ENCODE peak calls at places on chromosomes 4 and X, in five cellular contexts. K is foreskin fibroblast, I is cardiac muscle cell, N is H9, M is upper lobe of left lung. S is an unnamed sample.

GRCh38 chrX:39950035-39950688 is 147.6 kb downstream of the BCOR start:
- DNase-seq in K (peak; percentile 6), I (no peak), N (no peak), M (no peak), S (no peak)

GRCh38 chrX:136620780-136621179 is 27.2 kb upstream of the CD40LG start:
- DNase-seq in K (no peak), I (no peak), N (no peak), M (no peak), S (no peak)

GRCh38 chr4:150033937-150034336 is 44.3 kb upstream of the DCLK2 start:
- DNase-seq in K (peak; percentile 36), I (no peak), N (no peak), M (no peak), S (no peak)

GRCh38 chr4:170089743-170090666 is at the start of gene AADAT:
- DNase-seq in K (peak; percentile 91), I (peak; percentile 93), N (peak; percentile 87), M (peak; percentile 91), S (peak; percentile 90)

GRCh38 chrX:38987135-38987780 is 186.0 kb downstream of the MID1IP1 start:
- DNase-seq in K (peak; percentile 66), I (no peak), N (no peak), M (peak; percentile 18), S (peak; percentile 7)

GRCh38 chrX:9033179-9033578 is 748 bp downstream of the FAM9B start:
- DNase-seq in K (no peak), I (no peak), N (no peak), M (peak; percentile 24), S (no peak)

GRCh38 chr4:102139132-102139573 is 206.1 kb downstream of the SLC39A8 start:
- DNase-seq in K (peak; percentile 14), I (no peak), N (no peak), M (no peak), S (no peak)

GRCh38 chr4:82268050-82268825 is 105.6 kb downstream of the HNRNPD start:
- DNase-seq in K (peak; percentile 77), I (peak; percentile 74), N (peak; percentile 70), M (no peak), S (peak; percentile 55)

GRCh38 chrX:153708415-153708814 is 15.8 kb downstream of the BCAP31 start:
- DNase-seq in K (peak; percentile 86), I (peak; percentile 70), N (peak; percentile 78), M (peak; percentile 74), S (peak; percentile 70)

GRCh38 chr4:15374697-15375096 is 53.1 kb upstream of the C1QTNF7 start:
- DNase-seq in K (peak; percentile 59), I (no peak), N (no peak), M (no peak), S (no peak)

GRCh38 chr4:170256807-170257206 is 167.1 kb upstream of the AADAT start:
- DNase-seq in K (no peak), I (no peak), N (no peak), M (no peak), S (no peak)

GRCh38 chr4:85717366-85717765 is 242.4 kb downstream of the ARHGAP24 start:
- DNase-seq in K (peak; percentile 78), I (no peak), N (no peak), M (no peak), S (no peak)

GRCh38 chrX:630007-630921 is at the start of gene SHOX:
- DNase-seq in K (peak; percentile 90), I (no peak), N (peak; percentile 49), M (peak; percentile 62), S (no peak)

GRCh38 chr4:154030747-154031146 is 241.9 kb upstream of the SFRP2 start:
- DNase-seq in K (peak; percentile 23), I (no peak), N (no peak), M (no peak), S (no peak)

GRCh38 chr4:73735231-73735630 is 5.1 kb upstream of the CXCL8 start:
- DNase-seq in K (peak; percentile 37), I (no peak), N (no peak), M (no peak), S (no peak)

GRCh38 chr4:112348488-112349158 is 51.5 kb downstream of the ALPK1 start:
- DNase-seq in K (peak; percentile 95), I (peak; percentile 78), N (peak; percentile 85), M (no peak), S (peak; percentile 49)

GRCh38 chr4:115515379-115516171 is 402.2 kb upstream of the NDST4 start:
- DNase-seq in K (no peak), I (no peak), N (no peak), M (no peak), S (no peak)

GRCh38 chr4:140153744-140154571 is at the start of gene MAML3:
- DNase-seq in K (peak; percentile 99), I (peak; percentile 98), N (peak; percentile 89), M (peak; percentile 98), S (peak; percentile 97)

GRCh38 chr4:166039822-166040221 is 166.8 kb downstream of the TLL1 start:
- DNase-seq in K (no peak), I (no peak), N (no peak), M (no peak), S (no peak)

GRCh38 chr4:147361726-147362125 is 119.2 kb upstream of the EDNRA start:
- DNase-seq in K (peak; percentile 94), I (peak; percentile 44), N (no peak), M (no peak), S (no peak)

GRCh38 chrX:39438603-39439602 is 637.6 kb downstream of the MID1IP1 start:
- DNase-seq in K (no peak), I (no peak), N (no peak), M (no peak), S (no peak)

GRCh38 chr4:113499166-113499565 is 262.4 kb downstream of the CAMK2D start:
- DNase-seq in K (no peak), I (no peak), N (no peak), M (no peak), S (no peak)

GRCh38 chr4:102825261-102826071 is 1.9 kb downstream of the UBE2D3 start:
- DNase-seq in K (peak; percentile 73), I (peak; percentile 55), N (peak; percentile 50), M (no peak), S (peak; percentile 11)

GRCh38 chr4:184506527-184507121 is 32.3 kb upstream of the IRF2 start:
- DNase-seq in K (peak; percentile 14), I (no peak), N (peak; percentile 34), M (no peak), S (peak; percentile 8)

DNA sequence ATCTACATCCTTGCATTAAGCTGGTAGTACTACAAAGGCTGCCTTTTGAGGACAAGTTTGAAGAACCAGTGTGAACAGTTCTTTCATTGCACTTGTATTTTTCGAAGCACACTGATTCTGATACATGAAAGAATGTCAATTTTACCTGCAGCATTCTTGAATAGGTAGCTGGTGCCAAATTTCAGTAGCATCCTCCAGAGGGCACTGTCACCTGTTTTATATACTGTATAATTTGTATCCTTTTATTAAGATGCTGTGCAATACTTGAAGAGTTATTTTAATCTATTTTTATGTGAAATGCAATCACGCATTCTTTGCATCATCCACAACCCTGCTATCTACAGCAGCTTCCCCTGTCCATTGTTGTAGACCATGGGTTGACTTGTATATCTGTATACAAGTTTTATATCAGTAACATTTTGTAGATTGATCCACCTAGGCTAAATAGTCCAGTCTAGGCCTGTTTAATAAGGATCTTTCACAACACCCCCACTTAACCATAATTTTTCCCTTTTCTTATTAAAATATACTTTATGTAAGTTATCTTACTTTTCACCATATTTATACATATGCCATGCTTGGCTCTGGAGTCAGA is 325.7 kb downstream of the PCDH7 start:
- DNase-seq in K (peak; percentile 22), I (peak; percentile 13), N (no peak), M (no peak), S (peak; percentile 3)
- TF ChIP-seq CTCF in K (peak; percentile 15), I (peak; percentile 54), N (peak; percentile 81), M (no peak), S (peak; percentile 32)

GRCh38 chr4:24514808-24515207 is 69.5 kb downstream of the DHX15 start:
- DNase-seq in K (peak; percentile 28), I (no peak), N (no peak), M (no peak), S (no peak)
- TF ChIP-seq CTCF in K (no peak), I (peak; percentile 25), N (peak; percentile 60), M (no peak), S (no peak)

DNA sequence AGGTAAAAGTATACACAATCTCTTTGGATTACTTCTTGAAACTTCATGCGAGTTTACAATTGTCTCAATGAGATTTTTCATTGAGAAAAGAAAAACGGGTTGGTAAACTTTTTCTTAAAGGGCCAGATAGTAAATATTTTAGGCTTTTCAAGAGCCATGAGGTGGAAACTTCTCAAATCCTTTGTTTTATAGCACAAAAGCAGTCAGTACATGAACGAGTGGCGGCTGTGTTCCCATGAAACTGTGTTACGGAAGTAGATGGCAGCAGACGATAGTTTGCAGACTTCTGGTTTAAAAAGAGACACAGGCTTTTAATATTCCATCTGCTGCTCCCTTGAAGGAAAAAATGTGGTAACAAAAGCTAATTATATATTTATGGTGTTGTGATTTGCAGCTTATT is 332.0 kb downstream of the TENM3 start:
- DNase-seq in K (no peak), I (no peak), N (no peak), M (no peak), S (no peak)
- TF ChIP-seq CTCF in K (no peak), I (no peak), N (no peak), M (no peak), S (no peak)

GRCh38 chr4:67087897-67088296 is 457.4 kb downstream of the CENPC start:
- DNase-seq in K (no peak), I (peak; percentile 57), N (peak; percentile 50), M (no peak), S (peak; percentile 54)
- TF ChIP-seq CTCF in K (no peak), I (peak; percentile 54), N (peak; percentile 80), M (no peak), S (peak; percentile 58)